ENCODE peak calls at places on chromosome 2, in eight cellular contexts. J is Kasumi-1; C is A673; G is OCI-LY7; F is tibial artery; B is naive thymus-derived CD4-positive, alpha-beta T cell; T is NCI-H345; U is NCI-H226. L is an unnamed sample.

GRCh38 chr2:110860620-110861019 is 128.2 kb downstream of the ACOXL start:
- DNase-seq in J (no peak), C (no peak), G (no peak), F (no peak), B (no peak), T (no peak), U (no peak), L (no peak)

GRCh38 chr2:160042054-160042453 is 20.4 kb downstream of the PLA2R1 start:
- DNase-seq in J (no peak), C (no peak), G (no peak), F (no peak), B (no peak), T (no peak), U (no peak), L (no peak)

GRCh38 chr2:44450806-44451205 is 89.1 kb downstream of the CAMKMT start:
- DNase-seq in J (no peak), C (peak), G (no peak), F (no peak), B (no peak), T (no peak), U (no peak), L (no peak)

GRCh38 chr2:76965772-76966171 is 556.4 kb downstream of the LRRTM4 start:
- DNase-seq in J (no peak), C (no peak), G (no peak), F (no peak), B (no peak), T (no peak), U (no peak), L (no peak)

GRCh38 chr2:217935901-217936684 is 66.7 kb downstream of the TNS1 start:
- DNase-seq in J (no peak), C (no peak), G (no peak), F (no peak), B (no peak), T (no peak), U (peak), L (no peak)

GRCh38 chr2:16051046-16051489 is 110.7 kb downstream of the MYCN start:
- DNase-seq in J (no peak), C (no peak), G (no peak), F (no peak), B (no peak), T (peak), U (no peak), L (no peak)

GRCh38 chr2:71536311-71536710 is 83.0 kb downstream of the DYSF start:
- DNase-seq in J (no peak), C (no peak), G (no peak), F (no peak), B (no peak), T (no peak), U (no peak), L (no peak)

GRCh38 chr2:128472789-128473174 is 154.1 kb upstream of the HS6ST1 start:
- DNase-seq in J (no peak), C (no peak), G (no peak), F (no peak), B (no peak), T (no peak), U (no peak), L (no peak)

GRCh38 chr2:240856151-240856980 is 12.3 kb upstream of the AGXT start:
- DNase-seq in J (no peak), C (no peak), G (peak), F (no peak), B (no peak), T (no peak), U (no peak), L (no peak)

GRCh38 chr2:129758461-129759185 is 220.8 kb upstream of the RAB6C start:
- DNase-seq in J (no peak), C (no peak), G (no peak), F (peak), B (no peak), T (no peak), U (no peak), L (no peak)

GRCh38 chr2:1680222-1681016 is 63.9 kb downstream of the PXDN start:
- DNase-seq in J (no peak), C (no peak), G (no peak), F (no peak), B (no peak), T (no peak), U (no peak), L (no peak)

GRCh38 chr2:42879116-42879705 is 86.8 kb upstream of the HAAO start:
- DNase-seq in J (no peak), C (no peak), G (no peak), F (no peak), B (no peak), T (no peak), U (no peak), L (no peak)

GRCh38 chr2:55099878-55100820 is 49.9 kb upstream of the RTN4 start:
- DNase-seq in J (peak), C (peak), G (peak), F (no peak), B (no peak), T (no peak), U (no peak), L (no peak)

GRCh38 chr2:227607969-227608368 is 6.7 kb downstream of the SCYGR3 start:
- DNase-seq in J (no peak), C (no peak), G (no peak), F (no peak), B (no peak), T (no peak), U (peak), L (no peak)

GRCh38 chr2:42663106-42663755 is 94.8 kb downstream of the MTA3 start:
- DNase-seq in J (peak), C (peak), G (peak), F (peak), B (peak), T (peak), U (peak), L (peak)

GRCh38 chr2:66433945-66434678 is 813 bp upstream of the MEIS1 start:
- DNase-seq in J (peak), C (peak), G (peak), F (peak), B (no peak), T (peak), U (peak), L (peak)

GRCh38 chr2:239393401-239393940 is 7.3 kb downstream of the HDAC4 start:
- DNase-seq in J (no peak), C (no peak), G (no peak), F (no peak), B (no peak), T (no peak), U (no peak), L (no peak)

GRCh38 chr2:48471048-48471474 is 58.9 kb upstream of the STON1 start:
- DNase-seq in J (peak), C (peak), G (no peak), F (no peak), B (no peak), T (no peak), U (peak), L (peak)

GRCh38 chr2:169619946-169620345 is 35.8 kb downstream of the PPIG start:
- DNase-seq in J (no peak), C (no peak), G (no peak), F (no peak), B (no peak), T (no peak), U (no peak), L (no peak)

GRCh38 chr2:69559696-69560482 is 83.7 kb downstream of the AAK1 start:
- DNase-seq in J (peak), C (peak), G (peak), F (no peak), B (peak), T (peak), U (peak), L (peak)

L was measured in K562.